ENCODE peak calls at places on chromosome 21, in four cellular contexts. M is GM23338, L is HepG2, H is SK-N-SH. O is an unnamed sample.

GRCh38 chr21:41817877-41818855 is 51.3 kb upstream of the RIPK4 start:
- DNase-seq in M (no peak), L (no peak), H (no peak), O (peak; percentile 28)

GRCh38 chr21:41196990-41197389 is 29.0 kb downstream of the BACE2 start:
- DNase-seq in M (no peak), L (no peak), H (no peak), O (no peak)

GRCh38 chr21:32886339-32886738 is 114.8 kb upstream of the PAXBP1 start:
- DNase-seq in M (no peak), L (peak; percentile 7), H (no peak), O (peak; percentile 73)

GRCh38 chr21:36810443-36810842 is 111.5 kb downstream of the SIM2 start:
- DNase-seq in M (no peak), L (no peak), H (no peak), O (no peak)

GRCh38 chr21:32578107-32578691 is 7.1 kb downstream of the TCP10L start:
- DNase-seq in M (peak; percentile 80), L (no peak), H (peak; percentile 44), O (peak; percentile 48)

GRCh38 chr21:25370311-25370744 is 237.0 kb downstream of the MRPL39 start:
- DNase-seq in M (no peak), L (no peak), H (no peak), O (no peak)

GRCh38 chr21:44836666-44837471 is 19.0 kb upstream of the SUMO3 start:
- DNase-seq in M (no peak), L (peak; percentile 55), H (no peak), O (no peak)

GRCh38 chr21:19321688-19322087 is 918.1 kb upstream of the TMPRSS15 start:
- DNase-seq in M (peak; percentile 16), L (no peak), H (no peak), O (no peak)

GRCh38 chr21:23496729-23497128 is 2110.6 kb downstream of the MRPL39 start:
- DNase-seq in M (no peak), L (no peak), H (no peak), O (no peak)

GRCh38 chr21:36654796-36655325 is 44.1 kb upstream of the SIM2 start:
- DNase-seq in M (no peak), L (no peak), H (no peak), O (no peak)

GRCh38 chr21:44596068-44596725 is 3.9 kb upstream of the KRTAP10-6 start:
- DNase-seq in M (no peak), L (no peak), H (no peak), O (no peak)

GRCh38 chr21:44449473-44450363 is 5.6 kb upstream of the LRRC3 start:
- DNase-seq in M (no peak), L (no peak), H (peak; percentile 91), O (no peak)

GRCh38 chr21:31517664-31518402 is 141.7 kb upstream of the SOD1 start:
- DNase-seq in M (no peak), L (no peak), H (no peak), O (no peak)

GRCh38 chr21:19340303-19340702 is 936.7 kb upstream of the TMPRSS15 start:
- DNase-seq in M (peak; percentile 11), L (no peak), H (no peak), O (no peak)

GRCh38 chr21:38992737-38993136 is 187.0 kb downstream of the ETS2 start:
- DNase-seq in M (no peak), L (no peak), H (no peak), O (no peak)

GRCh38 chr21:38995755-38996154 is 187.5 kb downstream of the PSMG1 start:
- DNase-seq in M (no peak), L (no peak), H (no peak), O (no peak)

GRCh38 chr21:38993561-38993960 is 187.8 kb downstream of the ETS2 start:
- DNase-seq in M (no peak), L (peak; percentile 41), H (no peak), O (no peak)

GRCh38 chr21:38995071-38995669 is 188.1 kb downstream of the PSMG1 start:
- DNase-seq in M (no peak), L (no peak), H (no peak), O (no peak)

GRCh38 chr21:38994014-38994413 is 188.3 kb downstream of the ETS2 start:
- DNase-seq in M (no peak), L (no peak), H (no peak), O (no peak)
- H3K4me2 ChIP-seq in M (no peak overlapping the region), L (no peak overlapping the region), H (peak overlapping the region; percentile 33), O (no peak overlapping the region)

GRCh38 chr21:26815197-26815596 is 30.0 kb downstream of the ADAMTS1 start:
- DNase-seq in M (no peak), L (no peak), H (no peak), O (no peak)
- H3K4me3 ChIP-seq in M (no peak overlapping the region), L (no peak overlapping the region), H (no peak overlapping the region), O (no peak overlapping the region)

GRCh38 chr21:29351691-29352090 is 53.0 kb downstream of the BACH1 start:
- DNase-seq in M (no peak), L (no peak), H (no peak), O (no peak)
- H3K4me2 ChIP-seq in M (no peak overlapping the region), L (no peak overlapping the region), H (no peak overlapping the region), O (no peak overlapping the region)

GRCh38 chr21:15138475-15138874 is 73.7 kb upstream of the NRIP1 start:
- DNase-seq in M (no peak), L (no peak), H (no peak), O (peak; percentile 8)

GRCh38 chr21:15144026-15144425 is 79.2 kb upstream of the NRIP1 start:
- DNase-seq in M (no peak), L (no peak), H (no peak), O (no peak)

GRCh38 chr21:15139881-15140280 is 75.1 kb upstream of the NRIP1 start:
- DNase-seq in M (no peak), L (no peak), H (no peak), O (no peak)

GRCh38 chr21:15141236-15141970 is 76.6 kb upstream of the NRIP1 start:
- DNase-seq in M (no peak), L (no peak), H (no peak), O (no peak)

GRCh38 chr21:15140321-15141019 is 75.7 kb upstream of the NRIP1 start:
- DNase-seq in M (no peak), L (peak; percentile 99), H (no peak), O (no peak)
- H3K4me3 ChIP-seq in M (no peak overlapping the region), L (peak overlapping the region; percentile 7), H (no peak overlapping the region), O (no peak overlapping the region)

GRCh38 chr21:26388731-26389231 is 184.3 kb downstream of the CYYR1 start:
- DNase-seq in M (no peak), L (no peak), H (peak; percentile 13), O (no peak)
- H3K4me2 ChIP-seq in M (no peak overlapping the region), L (no peak overlapping the region), H (no peak overlapping the region), O (no peak overlapping the region)

DNA sequence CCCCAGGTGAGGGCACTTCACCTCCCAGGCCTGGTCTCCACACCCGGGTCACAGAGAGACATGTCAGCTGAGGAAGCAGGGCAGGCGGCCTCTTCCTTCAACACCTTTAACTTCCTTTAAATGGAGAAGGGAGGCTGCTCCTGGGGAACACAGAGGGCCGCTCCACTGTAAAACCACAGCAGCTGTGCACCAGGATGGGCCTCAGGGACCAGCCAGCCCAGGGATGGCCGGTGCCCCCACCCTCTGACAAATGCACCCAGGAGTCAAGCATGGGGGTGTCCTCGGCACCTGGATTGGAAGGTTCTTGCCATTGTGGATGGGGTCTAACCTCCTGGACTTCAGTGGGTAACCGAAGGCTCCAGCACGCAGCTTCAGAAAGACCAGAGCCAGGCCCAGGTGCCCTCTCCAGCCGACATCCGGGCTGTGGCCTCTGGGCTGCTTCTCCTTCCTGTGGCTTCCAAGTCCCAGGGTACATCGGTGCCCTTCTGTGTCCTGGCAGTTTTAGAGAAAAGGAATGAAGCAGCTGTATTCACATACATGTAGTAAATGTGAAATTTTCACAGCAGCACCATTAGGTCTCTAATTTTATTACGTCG is 121.7 kb upstream of the COL6A1 start:
- DNase-seq in M (no peak), L (no peak), H (no peak), O (no peak)
- H3K4me3 ChIP-seq in M (no peak overlapping the region), L (no peak overlapping the region), H (no peak overlapping the region), O (no peak overlapping the region)

DNA sequence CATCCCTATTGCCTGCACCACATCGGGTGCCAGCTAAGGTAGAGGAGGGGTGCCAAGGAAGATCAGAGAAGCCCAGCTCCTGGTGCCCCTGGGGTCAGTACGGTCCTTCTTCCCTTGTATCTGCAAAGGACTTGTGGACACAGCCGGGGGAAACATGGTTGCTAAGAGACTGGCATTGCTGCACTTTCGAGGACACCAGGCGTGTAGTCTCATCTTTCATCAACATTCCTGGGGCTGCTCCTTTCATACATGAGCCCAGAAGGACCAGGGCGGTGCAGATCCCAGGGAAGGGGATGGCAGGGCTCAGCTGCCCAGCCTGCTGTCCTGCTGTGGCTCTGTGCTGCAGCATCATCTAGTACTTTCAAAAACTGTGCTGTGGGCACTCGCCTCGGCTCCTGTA is 61.0 kb downstream of the RUNX1 start:
- DNase-seq in M (no peak), L (no peak), H (no peak), O (no peak)
- H3K4me2 ChIP-seq in M (no peak overlapping the region), L (no peak overlapping the region), H (no peak overlapping the region), O (peak overlapping the region; percentile 2)